ENCODE peak calls at places on chromosome 19, in nine cellular contexts. H is esophagus squamous epithelium, M is fibroblast of lung, W is A549, C is lower lobe of right lung, O is pancreas, U is tibial artery, K is psoas muscle, S is IMR-90. F is an unnamed sample.
A peak's percentile ranks its signal among the peaks of the same experiment; 100 is the strongest.

GRCh38 chr19:3366761-3367571 is 583 bp downstream of the NFIC start:
- DNase-seq in H (no peak), M (no peak), W (no peak), C (peak; percentile 70), O (peak; percentile 81), U (peak; percentile 53), K (peak; percentile 84), S (no peak), F (peak; percentile 78)

GRCh38 chr19:14383556-14383897 is 2.3 kb downstream of the ADGRE5 start:
- DNase-seq in H (no peak), M (no peak), W (no peak), C (no peak), O (no peak), U (no peak), K (no peak), S (peak; percentile 39), F (no peak)

GRCh38 chr19:2986951-2987491 is 9.7 kb downstream of the TLE6 start:
- DNase-seq in H (no peak), M (no peak), W (no peak), C (no peak), O (no peak), U (no peak), K (no peak), S (no peak), F (no peak)

GRCh38 chr19:16217671-16218464 is 20.2 kb downstream of the AP1M1 start:
- DNase-seq in H (no peak), M (no peak), W (no peak), C (no peak), O (no peak), U (no peak), K (no peak), S (no peak), F (no peak)

GRCh38 chr19:45041125-45041524 is 2.3 kb downstream of the CLASRP start:
- DNase-seq in H (no peak), M (no peak), W (no peak), C (no peak), O (no peak), U (no peak), K (no peak), S (no peak), F (no peak)

GRCh38 chr19:43625918-43626579 is 6.6 kb upstream of the ZNF428 start:
- DNase-seq in H (no peak), M (no peak), W (peak; percentile 42), C (no peak), O (no peak), U (no peak), K (no peak), S (no peak), F (no peak)

GRCh38 chr19:18425515-18426415 is 6.6 kb downstream of the SSBP4 start:
- DNase-seq in H (no peak), M (peak; percentile 70), W (no peak), C (no peak), O (no peak), U (peak; percentile 70), K (peak; percentile 89), S (peak; percentile 62), F (peak; percentile 77)

GRCh38 chr19:10636304-10636972 is 11.1 kb downstream of the SLC44A2 start:
- DNase-seq in H (no peak), M (no peak), W (no peak), C (no peak), O (no peak), U (no peak), K (peak; percentile 63), S (no peak), F (no peak)

GRCh38 chr19:30391554-30392551 is 19.7 kb downstream of the ZNF536 start:
- DNase-seq in H (no peak), M (peak; percentile 12), W (no peak), C (no peak), O (no peak), U (no peak), K (no peak), S (no peak), F (no peak)

GRCh38 chr19:46373573-46374359 is 26.9 kb downstream of the PPP5C start:
- DNase-seq in H (peak; percentile 31), M (peak; percentile 72), W (peak; percentile 88), C (peak; percentile 93), O (peak; percentile 98), U (no peak), K (peak; percentile 80), S (peak; percentile 50), F (peak; percentile 83)

GRCh38 chr19:3670796-3671679 is 29.2 kb downstream of the PIP5K1C start:
- DNase-seq in H (no peak), M (peak; percentile 70), W (no peak), C (peak; percentile 69), O (no peak), U (peak; percentile 89), K (peak; percentile 85), S (peak; percentile 56), F (peak; percentile 91)

GRCh38 chr19:51070334-51070886 is 5.5 kb upstream of the KLK13 start:
- DNase-seq in H (no peak), M (no peak), W (no peak), C (no peak), O (no peak), U (no peak), K (no peak), S (no peak), F (no peak)

GRCh38 chr19:30076751-30077670 is 135.0 kb downstream of the URI1 start:
- DNase-seq in H (no peak), M (no peak), W (no peak), C (no peak), O (peak; percentile 41), U (no peak), K (peak; percentile 21), S (no peak), F (no peak)

GRCh38 chr19:9916719-9917118 is 19.6 kb downstream of the OLFM2 start:
- DNase-seq in H (no peak), M (no peak), W (no peak), C (no peak), O (no peak), U (no peak), K (no peak), S (no peak), F (no peak)

GRCh38 chr19:28422046-28422445 is 790.9 kb downstream of the UQCRFS1 start:
- DNase-seq in H (no peak), M (no peak), W (no peak), C (no peak), O (no peak), U (no peak), K (no peak), S (no peak), F (no peak)

GRCh38 chr19:3045885-3046603 is 16.3 kb downstream of the TLE5 start:
- DNase-seq in H (no peak), M (no peak), W (no peak), C (no peak), O (no peak), U (no peak), K (no peak), S (no peak), F (no peak)

GRCh38 chr19:5147074-5147970 is 178.4 kb downstream of the KDM4B start:
- DNase-seq in H (no peak), M (no peak), W (no peak), C (peak; percentile 34), O (peak; percentile 40), U (peak; percentile 20), K (no peak), S (no peak), F (no peak)

GRCh38 chr19:15417699-15418098 is 1.1 kb downstream of the AKAP8L start:
- DNase-seq in H (no peak), M (peak; percentile 56), W (no peak), C (no peak), O (no peak), U (no peak), K (peak; percentile 62), S (no peak), F (no peak)

GRCh38 chr19:41366089-41366488 is 2.1 kb upstream of the B9D2 start:
- DNase-seq in H (no peak), M (no peak), W (peak; percentile 78), C (no peak), O (no peak), U (no peak), K (no peak), S (no peak), F (no peak)

GRCh38 chr19:50053119-50053518 is 27.3 kb downstream of the ZNF473 start:
- DNase-seq in H (no peak), M (no peak), W (no peak), C (no peak), O (no peak), U (no peak), K (no peak), S (no peak), F (no peak)

GRCh38 chr19:50047686-50048085 is 21.9 kb downstream of the ZNF473 start:
- DNase-seq in H (no peak), M (no peak), W (no peak), C (no peak), O (no peak), U (no peak), K (no peak), S (peak; percentile 31), F (no peak)

GRCh38 chr19:50046649-50047503 is 21.1 kb downstream of the ZNF473 start:
- DNase-seq in H (no peak), M (no peak), W (no peak), C (peak; percentile 71), O (peak; percentile 66), U (peak; percentile 66), K (peak; percentile 65), S (peak; percentile 18), F (no peak)

GRCh38 chr19:50050406-50051223 is 24.8 kb downstream of the ZNF473 start:
- DNase-seq in H (peak; percentile 11), M (peak; percentile 69), W (peak; percentile 67), C (peak; percentile 92), O (peak; percentile 66), U (peak; percentile 91), K (peak; percentile 82), S (peak; percentile 79), F (peak; percentile 81)

GRCh38 chr19:50051964-50052363 is 26.2 kb downstream of the ZNF473 start:
- DNase-seq in H (no peak), M (no peak), W (no peak), C (no peak), O (no peak), U (no peak), K (no peak), S (no peak), F (no peak)
- TF ChIP-seq CTCF in H (no peak), M (no peak), W (no peak), C (no peak), O (no peak), U (no peak), K (no peak), S (no peak), F (no peak)

GRCh38 chr19:48258350-48258749 is 2.6 kb upstream of the CARD8 start:
- DNase-seq in H (no peak), M (peak; percentile 21), W (no peak), C (no peak), O (no peak), U (no peak), K (no peak), S (no peak), F (no peak)
- H3K27ac ChIP-seq in H (peak overlapping the region; percentile 25), M (no peak overlapping the region), W (no peak overlapping the region), C (peak overlapping the region; percentile 65), O (peak overlapping the region; percentile 27), U (no peak overlapping the region), K (no peak overlapping the region), S (no peak overlapping the region), F (peak overlapping the region; percentile 60)

GRCh38 chr19:1952635-1953034 is 11.7 kb downstream of the CSNK1G2 start:
- DNase-seq in H (no peak), M (no peak), W (no peak), C (no peak), O (no peak), U (no peak), K (no peak), S (no peak), F (no peak)
- H3K4me3 ChIP-seq in H (no peak overlapping the region), M (no peak overlapping the region), W (no peak overlapping the region), C (no peak overlapping the region), O (no peak overlapping the region), U (no peak overlapping the region), K (no peak overlapping the region), S (no peak overlapping the region), F (no peak overlapping the region)

GRCh38 chr19:34649886-34650543 is 26.9 kb downstream of the SCGB2B2 start:
- DNase-seq in H (no peak), M (no peak), W (no peak), C (no peak), O (no peak), U (no peak), K (no peak), S (no peak), F (no peak)
- TF ChIP-seq CTCF in H (no peak), M (no peak), W (no peak), C (no peak), O (no peak), U (no peak), K (no peak), S (no peak), F (no peak)